ENCODE peak calls at places on chromosomes 11 and 22, in nine cellular contexts. E is lung; Y is right lobe of liver; W is foreskin fibroblast; O is CD8-positive, alpha-beta memory T cell; X is IMR-90; Z is A549; Q is BJ; H is cardiac fibroblast. P is an unnamed sample.

GRCh38 chr11:46808804-46809431 is 37.2 kb downstream of the CKAP5 start:
- DNase-seq in E (no peak), Y (no peak), W (peak; percentile 51), O (peak; percentile 5), X (peak; percentile 49), Z (peak; percentile 31), Q (no peak), H (peak; percentile 63), P (no peak)

GRCh38 chr11:93510196-93510898 is 32.8 kb downstream of the SMCO4 start:
- DNase-seq in E (no peak), Y (no peak), W (no peak), O (no peak), X (no peak), Z (no peak), Q (no peak), H (no peak), P (no peak)

GRCh38 chr11:107741044-107741823 is 29.4 kb upstream of the SLN start:
- DNase-seq in E (peak; percentile 36), Y (no peak), W (peak; percentile 55), O (no peak), X (peak; percentile 44), Z (no peak), Q (no peak), H (peak; percentile 59), P (peak; percentile 18)

GRCh38 chr11:86303257-86303656 is 1.2 kb downstream of the HIKESHI start:
- DNase-seq in E (no peak), Y (no peak), W (no peak), O (no peak), X (peak; percentile 11), Z (no peak), Q (no peak), H (no peak), P (no peak)

GRCh38 chr11:43837879-43838278 is 42.8 kb upstream of the ALKBH3 start:
- DNase-seq in E (no peak), Y (no peak), W (no peak), O (no peak), X (no peak), Z (no peak), Q (no peak), H (no peak), P (no peak)

GRCh38 chr22:24763872-24764485 is 10.5 kb downstream of the PIWIL3 start:
- DNase-seq in E (no peak), Y (no peak), W (no peak), O (no peak), X (no peak), Z (no peak), Q (no peak), H (no peak), P (no peak)

GRCh38 chr11:4713241-4713640 is 8.7 kb downstream of the MMP26 start:
- DNase-seq in E (no peak), Y (no peak), W (peak; percentile 1), O (no peak), X (peak; percentile 21), Z (no peak), Q (no peak), H (peak; percentile 13), P (no peak)

GRCh38 chr11:114290503-114291239 is 5.5 kb upstream of the NNMT start:
- DNase-seq in E (no peak), Y (no peak), W (peak; percentile 38), O (no peak), X (no peak), Z (no peak), Q (no peak), H (peak; percentile 68), P (no peak)

GRCh38 chr11:116993599-116993998 is 104.6 kb downstream of the SIK3 start:
- DNase-seq in E (no peak), Y (no peak), W (peak; percentile 41), O (peak; percentile 81), X (no peak), Z (no peak), Q (no peak), H (peak; percentile 25), P (peak; percentile 15)

GRCh38 chr22:22486132-22486899 is 22.2 kb downstream of the ZNF280B start:
- DNase-seq in E (no peak), Y (no peak), W (no peak), O (no peak), X (no peak), Z (no peak), Q (no peak), H (no peak), P (no peak)

GRCh38 chr22:36409911-36410756 is 22.4 kb upstream of the MYH9 start:
- DNase-seq in E (peak; percentile 95), Y (peak; percentile 96), W (peak; percentile 50), O (peak; percentile 76), X (no peak), Z (no peak), Q (no peak), H (no peak), P (no peak)

GRCh38 chr22:44046485-44047141 is 22.5 kb downstream of the PARVB start:
- DNase-seq in E (no peak), Y (no peak), W (no peak), O (no peak), X (no peak), Z (no peak), Q (no peak), H (no peak), P (no peak)

GRCh38 chr22:26194877-26195276 is 25.6 kb downstream of the SEZ6L start:
- DNase-seq in E (no peak), Y (no peak), W (no peak), O (no peak), X (no peak), Z (no peak), Q (no peak), H (no peak), P (no peak)

GRCh38 chr11:290621-291231 is 1.8 kb downstream of the PGGHG start:
- DNase-seq in E (no peak), Y (peak; percentile 51), W (no peak), O (no peak), X (no peak), Z (no peak), Q (no peak), H (no peak), P (no peak)

DNA sequence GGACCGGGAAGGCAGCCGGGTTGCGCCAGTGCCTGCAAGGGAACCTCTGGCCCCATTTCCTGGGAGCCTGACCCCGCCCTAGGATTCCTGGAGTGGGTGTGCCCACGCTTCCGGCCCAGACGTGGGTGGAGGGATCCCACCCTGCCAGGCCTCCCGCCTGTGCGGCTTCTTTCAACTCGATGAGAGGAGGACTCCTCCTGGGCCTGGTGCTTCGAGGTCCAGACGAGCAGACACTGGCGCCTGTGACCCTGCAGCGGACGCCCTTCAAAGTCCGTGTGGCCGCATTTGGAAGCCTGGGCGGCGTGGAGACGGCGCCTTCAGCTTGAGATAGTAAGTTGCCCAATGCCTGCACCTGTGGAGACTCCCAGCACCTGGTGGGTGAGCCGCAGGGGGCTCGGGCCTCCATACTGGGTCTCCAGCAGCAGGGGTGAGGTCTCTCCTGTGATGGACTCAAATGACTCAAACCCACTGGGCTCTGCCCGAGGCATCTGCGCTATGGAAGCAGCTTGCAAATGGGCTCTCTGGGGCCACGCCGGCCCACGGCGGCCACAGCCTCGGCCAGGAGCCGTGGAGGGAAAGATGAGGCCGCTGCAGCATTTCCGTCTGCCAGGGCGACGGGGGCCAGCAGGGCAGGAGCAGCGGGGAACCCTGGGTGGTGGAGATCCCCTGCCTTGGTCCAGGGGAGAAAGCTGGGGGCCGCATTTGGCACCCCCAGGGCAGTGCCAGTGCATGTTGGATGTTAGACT is 64.3 kb upstream of the PPARA start:
- DNase-seq in E (peak; percentile 90), Y (peak; percentile 60), W (peak; percentile 88), O (no peak), X (no peak), Z (peak; percentile 74), Q (no peak), H (peak; percentile 88), P (peak; percentile 53)
- H3K4me3 ChIP-seq in E (peak overlapping the region; percentile 15), Y (no peak overlapping the region), W (peak overlapping the region; percentile 86), O (no peak overlapping the region), X (no peak overlapping the region), Z (peak overlapping the region; percentile 52), Q (peak overlapping the region; percentile 26), H (peak overlapping the region; percentile 3), P (peak overlapping the region; percentile 90)

GRCh38 chr11:118927554-118928107 is 1.9 kb upstream of the BCL9L start:
- DNase-seq in E (no peak), Y (no peak), W (peak; percentile 45), O (no peak), X (no peak), Z (no peak), Q (no peak), H (no peak), P (no peak)
- H3K4me3 ChIP-seq in E (no peak overlapping the region), Y (no peak overlapping the region), W (peak overlapping the region; percentile 52), O (peak overlapping the region; percentile 70), X (no peak overlapping the region), Z (peak overlapping the region; percentile 94), Q (no peak overlapping the region), H (peak overlapping the region; percentile 73), P (peak overlapping the region; percentile 77)

DNA sequence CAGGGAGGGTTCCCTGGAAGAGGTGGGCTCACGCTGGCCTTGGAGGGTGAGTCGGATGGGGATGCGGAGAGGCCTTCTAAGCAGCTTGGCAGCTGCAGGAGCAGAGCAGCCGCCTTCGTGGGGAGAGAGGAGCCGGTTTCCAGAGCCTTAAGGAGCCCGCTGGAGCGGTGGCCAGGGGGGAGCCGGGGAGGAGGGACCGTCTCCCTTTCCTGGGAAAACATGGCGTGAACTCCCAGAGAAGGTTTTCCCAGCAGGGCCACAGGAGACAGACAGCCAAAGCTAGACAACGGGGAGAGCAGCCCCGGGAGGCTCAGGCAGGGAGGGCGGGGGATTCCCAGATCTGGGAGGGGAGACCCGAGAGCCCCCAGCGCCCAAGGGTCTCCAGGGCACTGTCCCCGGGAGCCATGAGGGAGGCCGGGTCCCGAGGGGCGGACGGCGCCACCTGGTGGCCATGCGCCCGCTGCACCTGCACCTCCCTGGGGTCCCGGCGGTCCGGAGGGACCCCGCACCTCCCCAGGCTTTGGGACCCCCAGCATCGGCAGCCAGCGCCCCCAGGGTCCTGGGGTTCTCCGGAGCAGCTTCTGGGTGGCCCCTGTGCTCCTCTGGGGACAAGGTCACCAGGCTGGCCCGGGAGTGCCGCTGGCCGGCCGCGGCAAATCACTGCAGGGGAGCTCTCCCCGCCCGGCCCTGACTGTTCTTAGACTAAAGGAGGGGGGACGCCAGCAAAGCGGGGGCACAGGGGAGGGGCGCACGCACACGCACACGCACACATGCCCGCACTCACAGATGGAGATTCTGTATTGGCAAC is 2.4 kb upstream of the SYT8 start:
- DNase-seq in E (no peak), Y (no peak), W (peak; percentile 57), O (peak; percentile 69), X (no peak), Z (peak; percentile 69), Q (no peak), H (no peak), P (peak; percentile 69)
- H3K4me3 ChIP-seq in E (no peak overlapping the region), Y (peak overlapping the region; percentile 31), W (no peak overlapping the region), O (no peak overlapping the region), X (no peak overlapping the region), Z (peak overlapping the region; percentile 27), Q (no peak overlapping the region), H (no peak overlapping the region), P (no peak overlapping the region)

DNA sequence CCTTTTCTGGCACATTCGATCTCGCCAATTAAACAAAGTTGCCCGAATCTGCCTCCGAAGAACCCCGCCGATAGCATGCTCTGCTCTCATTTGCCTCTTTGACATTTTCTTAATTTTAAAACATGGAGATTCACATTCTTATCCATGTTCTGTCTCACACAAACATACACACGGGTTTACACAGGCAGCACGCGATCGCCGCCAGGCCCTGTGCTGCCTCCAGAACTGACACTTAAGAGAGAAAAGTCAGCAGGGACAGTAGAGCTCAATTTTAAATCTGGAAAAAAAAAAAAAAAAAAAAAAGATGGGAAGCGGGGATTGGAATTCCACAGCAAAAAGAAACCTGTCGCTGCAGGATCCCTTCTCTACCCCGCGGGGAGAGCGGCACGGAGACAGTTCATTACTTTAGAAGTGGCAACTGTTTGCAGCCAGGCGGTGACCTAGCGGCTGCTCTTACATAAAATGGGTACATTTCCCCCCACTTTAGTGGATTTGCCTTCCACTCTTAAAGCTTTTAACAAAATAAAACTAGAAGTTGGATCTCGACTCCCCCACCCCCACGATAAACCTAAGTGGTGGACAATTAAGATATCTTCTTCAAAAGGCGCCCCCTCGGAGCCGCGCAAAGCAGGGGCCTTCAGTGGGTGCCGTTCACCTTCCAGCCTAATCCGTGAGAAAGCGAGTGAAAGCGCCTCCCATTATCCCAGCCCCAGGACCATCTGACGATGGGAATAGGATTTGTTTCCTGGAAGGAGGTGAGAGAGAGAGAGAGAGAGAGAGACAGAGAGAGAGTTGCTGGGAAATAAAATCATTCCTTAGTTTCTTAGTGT is 13.7 kb downstream of the PAX6 start:
- DNase-seq in E (no peak), Y (no peak), W (no peak), O (no peak), X (no peak), Z (no peak), Q (no peak), H (no peak), P (no peak)
- H3K4me3 ChIP-seq in E (no peak overlapping the region), Y (no peak overlapping the region), W (no peak overlapping the region), O (no peak overlapping the region), X (no peak overlapping the region), Z (no peak overlapping the region), Q (no peak overlapping the region), H (no peak overlapping the region), P (no peak overlapping the region)

P was measured in BE2C.